ENCODE peak calls at places on chromosomes 2 and 18, in four cellular contexts. Y, J, S and C are unnamed samples.

GRCh38 chr2:46087492-46087891 is 209.7 kb upstream of the EPAS1 start:
- DNase-seq in Y (no peak), J (no peak), S (no peak), C (no peak)

GRCh38 chr2:20242727-20243377 is 17.9 kb upstream of the SDC1 start:
- DNase-seq in Y (no peak), J (peak; percentile 54), S (no peak), C (no peak)

GRCh38 chr2:188983427-188984101 is 9.4 kb downstream of the COL3A1 start:
- DNase-seq in Y (no peak), J (peak; percentile 41), S (no peak), C (no peak)

GRCh38 chr2:129253461-129253812 is 726.0 kb upstream of the RAB6C start:
- DNase-seq in Y (no peak), J (no peak), S (no peak), C (peak; percentile 12)

GRCh38 chr2:136765736-136766323 is 485 bp downstream of the THSD7B start:
- DNase-seq in Y (no peak), J (no peak), S (no peak), C (no peak)

GRCh38 chr2:17593841-17594482 is 53.5 kb downstream of the VSNL1 start:
- DNase-seq in Y (no peak), J (peak; percentile 98), S (no peak), C (peak; percentile 58)

GRCh38 chr2:114068438-114068837 is 178.5 kb downstream of the ACTR3 start:
- DNase-seq in Y (no peak), J (no peak), S (no peak), C (peak; percentile 23)

GRCh38 chr2:38498039-38498438 is 104.7 kb downstream of the HNRNPLL start:
- DNase-seq in Y (no peak), J (peak; percentile 34), S (no peak), C (no peak)

GRCh38 chr18:55093808-55094207 is 134.5 kb upstream of the CCDC68 start:
- DNase-seq in Y (no peak), J (no peak), S (no peak), C (no peak)

GRCh38 chr2:43051316-43051715 is 175.1 kb downstream of the ZFP36L2 start:
- DNase-seq in Y (peak; percentile 90), J (no peak), S (no peak), C (no peak)

GRCh38 chr2:121297217-121297830 is 12.3 kb upstream of the TFCP2L1 start:
- DNase-seq in Y (peak; percentile 73), J (peak; percentile 41), S (no peak), C (peak; percentile 39)

GRCh38 chr2:71666094-71666474 is 212.7 kb downstream of the DYSF start:
- DNase-seq in Y (no peak), J (no peak), S (no peak), C (no peak)

GRCh38 chr2:28880193-28880592 is 10.1 kb upstream of the TRMT61B start:
- DNase-seq in Y (no peak), J (no peak), S (no peak), C (no peak)

GRCh38 chr2:66587216-66587615 is 152.3 kb downstream of the MEIS1 start:
- DNase-seq in Y (peak; percentile 16), J (peak; percentile 52), S (no peak), C (peak; percentile 40)

GRCh38 chr2:159317392-159318088 is 31.0 kb upstream of the WDSUB1 start:
- DNase-seq in Y (no peak), J (no peak), S (no peak), C (no peak)

GRCh38 chr18:44602380-44602779 is 78.3 kb upstream of the SETBP1 start:
- DNase-seq in Y (no peak), J (no peak), S (no peak), C (no peak)

GRCh38 chr2:207601774-207602173 is 23.4 kb downstream of the METTL21A start:
- DNase-seq in Y (no peak), J (no peak), S (no peak), C (no peak)

GRCh38 chr2:26911911-26912861 is 58.3 kb upstream of the MAPRE3 start:
- DNase-seq in Y (no peak), J (no peak), S (no peak), C (no peak)

GRCh38 chr18:1147616-1148184 is 243.0 kb downstream of the ADCYAP1 start:
- DNase-seq in Y (no peak), J (no peak), S (no peak), C (no peak)

GRCh38 chr2:3000968-3001367 is 376.6 kb downstream of the EIPR1 start:
- DNase-seq in Y (no peak), J (no peak), S (no peak), C (no peak)

GRCh38 chr2:3007135-3007534 is 370.5 kb downstream of the EIPR1 start:
- DNase-seq in Y (no peak), J (no peak), S (no peak), C (no peak)

GRCh38 chr2:3005859-3006258 is 371.8 kb downstream of the EIPR1 start:
- DNase-seq in Y (no peak), J (no peak), S (no peak), C (no peak)

GRCh38 chr2:3001595-3002184 is 375.9 kb downstream of the EIPR1 start:
- DNase-seq in Y (no peak), J (no peak), S (no peak), C (no peak)
- TF ChIP-seq POLR2AphosphoS2 in Y (no peak), J (no peak), S (no peak), C (no peak)

DNA sequence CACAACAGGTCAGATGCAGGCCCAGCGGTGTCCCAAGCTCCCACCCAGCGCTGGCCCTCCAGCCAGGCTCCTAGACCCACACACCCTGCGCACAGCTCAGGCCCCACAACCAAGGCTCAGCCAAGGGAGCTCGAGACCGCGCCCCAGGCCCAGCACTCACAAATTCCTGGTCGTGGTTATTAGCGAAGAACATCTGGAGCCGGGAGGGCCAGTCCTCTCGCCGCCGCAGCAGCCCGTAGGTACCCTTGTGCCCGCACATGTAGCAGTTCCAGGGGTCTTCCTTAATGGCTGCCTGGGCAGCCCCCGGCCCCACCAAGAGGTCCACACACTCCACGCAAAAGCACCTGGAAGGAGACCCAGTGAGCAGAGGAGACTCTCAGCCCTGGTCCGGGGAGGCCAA is 75.6 kb upstream of the POMC start:
- DNase-seq in Y (no peak), J (no peak), S (no peak), C (no peak)
- H3K4me1 ChIP-seq in Y (no peaks in the 10 kb centered on the region), J (peaks cover 15% of the 10 kb centered on the region), S (no peaks in the 10 kb centered on the region), C (peaks cover 14% of the 10 kb centered on the region)

GRCh38 chr18:75210274-75211001 is at the start of gene TSHZ1:
- DNase-seq in Y (peak; percentile 51), J (peak; percentile 85), S (peak; percentile 59), C (peak; percentile 85)
- TF ChIP-seq POLR2AphosphoS2 in Y (no peak), J (no peak), S (peak; percentile 88), C (no peak)

GRCh38 chr2:199446996-199447395 is 10.7 kb downstream of the SATB2 start:
- DNase-seq in Y (no peak), J (no peak), S (no peak), C (no peak)
- H3K4me1 ChIP-seq in Y (no peaks in the 10 kb centered on the region), J (no peaks in the 10 kb centered on the region), S (no peaks in the 10 kb centered on the region), C (no peaks in the 10 kb centered on the region)